ENCODE peak calls at places on chromosomes 7 and 10, in nine cellular contexts. O, F, R, W, M, U, T, I and V are unnamed samples.
A peak's percentile ranks its signal among the peaks of the same experiment; 100 is the strongest.

GRCh38 chr7:80588591-80588990 is 49.9 kb upstream of the CD36 start:
- DNase-seq in O (peak; percentile 54), F (no peak), R (no peak), W (no peak), M (no peak), U (no peak), T (no peak), I (no peak), V (no peak)

GRCh38 chr7:149081914-149082313 is 8.6 kb downstream of the ZNF786 start:
- DNase-seq in O (no peak), F (no peak), R (no peak), W (no peak), M (no peak), U (no peak), T (no peak), I (no peak), V (no peak)

GRCh38 chr7:138044897-138045296 is 31.4 kb upstream of the AKR1D1 start:
- DNase-seq in O (no peak), F (no peak), R (no peak), W (no peak), M (no peak), U (no peak), T (no peak), I (no peak), V (no peak)

GRCh38 chr7:38020134-38020533 is 99.7 kb downstream of the EPDR1 start:
- DNase-seq in O (peak; percentile 59), F (no peak), R (no peak), W (no peak), M (no peak), U (no peak), T (no peak), I (no peak), V (no peak)

GRCh38 chr10:63765126-63765525 is 243.9 kb downstream of the REEP3 start:
- DNase-seq in O (peak; percentile 34), F (peak; percentile 69), R (no peak), W (no peak), M (no peak), U (no peak), T (no peak), I (no peak), V (no peak)

GRCh38 chr10:84296071-84296981 is 32.1 kb upstream of the CCSER2 start:
- DNase-seq in O (no peak), F (no peak), R (no peak), W (no peak), M (no peak), U (peak; percentile 21), T (no peak), I (no peak), V (no peak)

GRCh38 chr10:90930971-90931841 is 10.3 kb upstream of the ANKRD1 start:
- DNase-seq in O (peak; percentile 38), F (no peak), R (peak; percentile 70), W (no peak), M (no peak), U (peak; percentile 63), T (no peak), I (no peak), V (no peak)

GRCh38 chr7:159070422-159071148 is 74.1 kb downstream of the VIPR2 start:
- DNase-seq in O (peak; percentile 35), F (no peak), R (no peak), W (no peak), M (no peak), U (no peak), T (no peak), I (no peak), V (no peak)

GRCh38 chr7:18655969-18656761 is 160.6 kb downstream of the HDAC9 start:
- DNase-seq in O (no peak), F (no peak), R (no peak), W (no peak), M (no peak), U (no peak), T (peak; percentile 25), I (no peak), V (no peak)

GRCh38 chr7:4361774-4362173 is 320.3 kb upstream of the FOXK1 start:
- DNase-seq in O (no peak), F (no peak), R (no peak), W (no peak), M (no peak), U (no peak), T (no peak), I (no peak), V (no peak)

GRCh38 chr10:48241301-48241700 is 33.2 kb downstream of the FRMPD2 start:
- DNase-seq in O (no peak), F (no peak), R (no peak), W (no peak), M (no peak), U (no peak), T (no peak), I (no peak), V (no peak)

GRCh38 chr7:114086491-114086905 is 167.7 kb upstream of the PPP1R3A start:
- DNase-seq in O (no peak), F (no peak), R (no peak), W (no peak), M (no peak), U (no peak), T (no peak), I (no peak), V (peak; percentile 47)

GRCh38 chr10:112404612-112405011 is 30.7 kb downstream of the ACSL5 start:
- DNase-seq in O (peak; percentile 80), F (peak; percentile 68), R (no peak), W (no peak), M (no peak), U (no peak), T (no peak), I (no peak), V (no peak)

GRCh38 chr10:112402917-112403316 is 29.0 kb downstream of the ACSL5 start:
- DNase-seq in O (no peak), F (no peak), R (no peak), W (no peak), M (no peak), U (no peak), T (no peak), I (no peak), V (peak; percentile 74)

GRCh38 chr10:112409755-112410154 is 35.8 kb downstream of the ACSL5 start:
- DNase-seq in O (no peak), F (no peak), R (no peak), W (no peak), M (no peak), U (no peak), T (no peak), I (no peak), V (peak; percentile 47)

GRCh38 chr10:112409274-112409673 is 35.4 kb downstream of the ACSL5 start:
- DNase-seq in O (no peak), F (no peak), R (no peak), W (no peak), M (no peak), U (no peak), T (no peak), I (no peak), V (peak; percentile 65)

GRCh38 chr10:112407696-112408095 is 33.8 kb downstream of the ACSL5 start:
- DNase-seq in O (no peak), F (no peak), R (no peak), W (no peak), M (no peak), U (no peak), T (no peak), I (no peak), V (peak; percentile 71)
- H3K27ac ChIP-seq in O (no peak overlapping the region), F (no peak overlapping the region), R (no peak overlapping the region), W (no peak overlapping the region), M (no peak overlapping the region), U (no peak overlapping the region), T (no peak overlapping the region), I (no peak overlapping the region), V (peak overlapping the region; percentile 40)

GRCh38 chr10:77390481-77390891 is 247.1 kb downstream of the KCNMA1 start:
- DNase-seq in O (peak; percentile 72), F (no peak), R (peak; percentile 53), W (no peak), M (no peak), U (no peak), T (no peak), I (no peak), V (no peak)
- H3K27ac ChIP-seq in O (peak overlapping the region; percentile 84), F (peak overlapping the region; percentile 96), R (peak overlapping the region; percentile 76), W (no peak overlapping the region), M (no peak overlapping the region), U (no peak overlapping the region), T (no peak overlapping the region), I (no peak overlapping the region), V (no peak overlapping the region)

DNA sequence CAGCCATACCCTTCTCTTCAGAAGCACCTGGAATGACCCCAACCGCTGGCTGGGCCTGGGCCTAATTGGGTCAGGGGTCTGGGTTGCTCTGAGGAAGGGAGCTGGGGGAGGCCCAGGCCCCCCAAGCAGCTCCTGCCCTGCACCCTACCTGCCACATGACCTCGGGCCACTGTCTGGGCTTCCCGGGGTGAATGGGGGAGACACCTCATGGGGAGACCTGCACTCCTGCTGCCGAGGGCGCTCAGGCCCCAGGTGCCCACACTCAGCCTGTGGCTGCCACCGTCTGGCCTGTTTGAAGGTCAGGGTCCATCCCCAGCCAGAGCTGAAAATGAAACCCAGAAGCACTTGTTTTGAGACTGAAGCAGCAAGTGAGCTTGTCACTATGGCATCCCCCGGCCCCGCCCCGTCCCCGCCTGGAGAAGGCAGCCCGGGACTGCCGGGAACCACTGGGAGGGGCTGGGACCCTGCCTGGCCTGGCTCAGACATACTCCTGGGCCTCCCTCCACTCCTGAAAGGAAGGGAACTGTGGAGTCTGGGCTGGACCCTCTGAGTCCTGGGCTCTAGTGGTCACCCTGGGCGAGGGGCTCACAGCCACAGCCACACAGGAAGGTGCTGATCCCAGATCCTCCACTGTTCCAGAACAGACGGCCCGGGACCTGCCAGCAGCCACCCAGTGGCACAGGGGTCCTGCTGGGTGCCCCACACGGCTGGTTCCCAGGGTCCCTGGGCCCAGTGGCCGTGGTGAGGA is 7.4 kb upstream of the MICALL2 start:
- DNase-seq in O (peak; percentile 29), F (peak; percentile 30), R (no peak), W (no peak), M (no peak), U (peak; percentile 81), T (no peak), I (peak; percentile 39), V (peak; percentile 93)
- H3K27ac ChIP-seq in O (no peak overlapping the region), F (peak overlapping the region; percentile 68), R (peak overlapping the region; percentile 89), W (peak overlapping the region; percentile 74), M (peak overlapping the region; percentile 7), U (peak overlapping the region; percentile 76), T (no peak overlapping the region), I (no peak overlapping the region), V (peak overlapping the region; percentile 75)

GRCh38 chr7:115338016-115338415 is 416.1 kb downstream of the MDFIC start:
- DNase-seq in O (no peak), F (no peak), R (no peak), W (no peak), M (no peak), U (no peak), T (no peak), I (no peak), V (no peak)

GRCh38 chr7:115329006-115329405 is 407.1 kb downstream of the MDFIC start:
- DNase-seq in O (no peak), F (no peak), R (no peak), W (no peak), M (no peak), U (no peak), T (no peak), I (no peak), V (no peak)

GRCh38 chr7:115328018-115328417 is 406.1 kb downstream of the MDFIC start:
- DNase-seq in O (no peak), F (no peak), R (no peak), W (no peak), M (no peak), U (no peak), T (no peak), I (no peak), V (no peak)

GRCh38 chr7:115327326-115327725 is 405.4 kb downstream of the MDFIC start:
- DNase-seq in O (no peak), F (no peak), R (no peak), W (no peak), M (no peak), U (no peak), T (no peak), I (no peak), V (no peak)

GRCh38 chr7:115332691-115333090 is 410.8 kb downstream of the MDFIC start:
- DNase-seq in O (no peak), F (no peak), R (no peak), W (no peak), M (no peak), U (no peak), T (no peak), I (no peak), V (no peak)
- H3K27ac ChIP-seq in O (no peak overlapping the region), F (no peak overlapping the region), R (no peak overlapping the region), W (no peak overlapping the region), M (no peak overlapping the region), U (no peak overlapping the region), T (no peak overlapping the region), I (no peak overlapping the region), V (no peak overlapping the region)